ENCODE peak calls at places on chromosomes 7 and 10, in six cellular contexts. L, M, X, V, H and D are unnamed samples.

GRCh38 chr7:38169862-38170261 is 8.2 kb upstream of the STARD3NL start:
- DNase-seq in L (no peak), M (peak; percentile 27), X (peak; percentile 42), V (no peak), H (peak; percentile 77), D (no peak)

GRCh38 chr7:100705341-100705752 is 574 bp upstream of the POP7 start:
- DNase-seq in L (peak; percentile 74), M (peak; percentile 71), X (peak; percentile 73), V (peak; percentile 32), H (peak; percentile 59), D (peak; percentile 85)

GRCh38 chr10:35532141-35532540 is 73.0 kb upstream of the GJD4 start:
- DNase-seq in L (no peak), M (no peak), X (no peak), V (no peak), H (no peak), D (no peak)

GRCh38 chr7:156781972-156782371 is 111.0 kb downstream of the LMBR1 start:
- DNase-seq in L (no peak), M (no peak), X (no peak), V (no peak), H (no peak), D (no peak)

GRCh38 chr7:12162420-12163113 is 48.5 kb upstream of the TMEM106B start:
- DNase-seq in L (no peak), M (peak; percentile 87), X (no peak), V (no peak), H (peak; percentile 78), D (no peak)

GRCh38 chr7:30992414-30992813 is 28.7 kb downstream of the GHRHR start:
- DNase-seq in L (no peak), M (no peak), X (no peak), V (no peak), H (no peak), D (no peak)

GRCh38 chr10:25600651-25601050 is 333.4 kb upstream of the MYO3A start:
- DNase-seq in L (no peak), M (no peak), X (no peak), V (no peak), H (no peak), D (no peak)

GRCh38 chr7:138478499-138478908 is 18.4 kb downstream of the TRIM24 start:
- DNase-seq in L (no peak), M (no peak), X (peak; percentile 48), V (no peak), H (no peak), D (peak; percentile 25)

GRCh38 chr10:71213127-71213616 is 802 bp downstream of the UNC5B start:
- DNase-seq in L (no peak), M (peak; percentile 75), X (peak; percentile 80), V (peak; percentile 36), H (peak; percentile 84), D (no peak)

GRCh38 chr7:18402488-18403183 is 92.9 kb upstream of the HDAC9 start:
- DNase-seq in L (no peak), M (no peak), X (no peak), V (no peak), H (peak; percentile 88), D (no peak)

GRCh38 chr10:6100370-6100769 is 11.5 kb downstream of the RBM17 start:
- DNase-seq in L (no peak), M (no peak), X (no peak), V (no peak), H (no peak), D (no peak)

GRCh38 chr10:104639595-104640338 is 1.3 kb upstream of the SORCS3 start:
- DNase-seq in L (no peak), M (peak; percentile 25), X (no peak), V (no peak), H (no peak), D (no peak)

GRCh38 chr10:44850356-44850934 is 60.7 kb upstream of the TMEM72 start:
- DNase-seq in L (no peak), M (no peak), X (peak; percentile 43), V (no peak), H (no peak), D (no peak)

GRCh38 chr7:139679731-139680594 is 97.8 kb downstream of the HIPK2 start:
- DNase-seq in L (no peak), M (peak; percentile 87), X (peak; percentile 63), V (no peak), H (peak; percentile 86), D (no peak)
- TF ChIP-seq POLR2A in L (no peak), M (no peak), X (no peak), V (no peak), H (no peak), D (no peak)

GRCh38 chr10:103416436-103417147 is 20.2 kb downstream of the PDCD11 start:
- DNase-seq in L (peak; percentile 65), M (peak; percentile 70), X (peak; percentile 80), V (peak; percentile 58), H (peak; percentile 65), D (peak; percentile 53)
- TF ChIP-seq POLR2A in L (no peak), M (no peak), X (no peak), V (no peak), H (no peak), D (no peak)

GRCh38 chr10:125720002-125720382 is 483 bp downstream of the EDRF1 start:
- DNase-seq in L (no peak), M (no peak), X (peak; percentile 6), V (no peak), H (peak; percentile 3), D (peak; percentile 63)
- TF ChIP-seq POLR2A in L (no peak), M (no peak), X (no peak), V (no peak), H (no peak), D (no peak)

DNA sequence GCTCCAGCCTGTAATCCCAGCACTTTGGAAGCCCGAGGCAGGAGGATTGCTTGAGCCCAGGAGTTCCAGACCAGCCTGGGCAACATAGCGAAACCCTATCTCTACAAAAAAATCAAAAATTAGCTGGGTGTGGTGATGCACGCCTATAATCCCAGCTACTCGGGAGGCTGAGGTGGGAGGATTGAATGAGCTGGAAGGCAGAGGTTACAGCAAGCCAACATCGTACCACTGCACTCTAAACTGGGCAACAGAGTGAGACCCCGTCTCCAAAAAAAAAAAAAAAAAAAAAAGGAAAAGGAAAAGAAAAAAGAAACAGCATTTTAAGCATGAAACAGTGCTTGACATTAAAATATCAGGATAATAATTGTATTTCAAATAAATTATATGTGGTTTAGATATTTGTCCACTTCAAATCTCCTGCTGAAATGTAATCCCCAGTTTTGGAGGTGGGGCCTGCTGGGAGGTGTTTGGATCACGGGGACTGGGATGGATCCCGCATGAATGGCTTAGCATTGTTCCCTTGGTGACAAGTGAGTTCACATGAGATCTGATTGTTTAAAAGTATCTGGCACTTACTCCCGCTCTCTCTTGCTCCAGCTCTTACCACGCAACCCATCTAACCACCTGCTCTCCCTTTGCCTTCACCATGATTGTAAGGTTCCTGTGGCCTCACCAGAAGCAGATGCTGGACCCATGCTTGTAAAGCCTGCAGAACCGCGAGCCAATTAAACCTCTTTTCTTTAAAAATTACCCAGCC is 103.4 kb downstream of the SRPK2 start:
- DNase-seq in L (no peak), M (no peak), X (no peak), V (no peak), H (no peak), D (no peak)
- TF ChIP-seq POLR2A in L (no peak), M (no peak), X (no peak), V (no peak), H (no peak), D (no peak)